ENCODE peak calls at places on chromosome 15, in ten cellular contexts. One of them, this sample, is unnamed.

GRCh38 chr15:44219073-44219472 is 24.0 kb upstream of the FRMD5 start:
- DNase-seq in suprapubic skin: no peak
- DNase-seq in Panc1: no peak
- DNase-seq in adrenal gland: no peak
- DNase-seq in endothelial cell: no peak
- DNase-seq in progenitor cell of endocrine pancreas: no peak
- DNase-seq in AG09319: no peak
- DNase-seq in lower lobe of right lung: no peak
- DNase-seq in gastrocnemius medialis: no peak
- DNase-seq in CD4-positive, alpha-beta T cell: no peak
- DNase-seq in this sample: no peak

GRCh38 chr15:35753486-35753885 is 207.5 kb upstream of the DPH6 start:
- DNase-seq in suprapubic skin: no peak
- DNase-seq in lower lobe of right lung: no peak
- DNase-seq in gastrocnemius medialis: no peak
- DNase-seq in adrenal gland: no peak
- DNase-seq in endothelial cell: no peak
- DNase-seq in AG09319: no peak
- DNase-seq in Panc1: no peak
- DNase-seq in CD4-positive, alpha-beta T cell: no peak
- DNase-seq in progenitor cell of endocrine pancreas: no peak
- DNase-seq in this sample: no peak

GRCh38 chr15:63832620-63833245 is 1.0 kb downstream of the HERC1 start:
- DNase-seq in suprapubic skin: no peak
- DNase-seq in gastrocnemius medialis: no peak
- DNase-seq in Panc1: no peak
- DNase-seq in AG09319: no peak
- DNase-seq in progenitor cell of endocrine pancreas: no peak
- DNase-seq in endothelial cell: no peak
- DNase-seq in adrenal gland: no peak
- DNase-seq in lower lobe of right lung: no peak
- DNase-seq in CD4-positive, alpha-beta T cell: no peak
- DNase-seq in this sample: no peak

GRCh38 chr15:71572452-71573053 is 237.8 kb upstream of the NR2E3 start:
- DNase-seq in progenitor cell of endocrine pancreas: no peak
- DNase-seq in CD4-positive, alpha-beta T cell: no peak
- DNase-seq in suprapubic skin: no peak
- DNase-seq in Panc1: no peak
- DNase-seq in adrenal gland: no peak
- DNase-seq in AG09319: no peak
- DNase-seq in gastrocnemius medialis: no peak
- DNase-seq in lower lobe of right lung: peak
- DNase-seq in endothelial cell: peak
- DNase-seq in this sample: no peak

GRCh38 chr15:89781891-89782618 is 5.9 kb downstream of the MESP2 start:
- DNase-seq in lower lobe of right lung: no peak
- DNase-seq in CD4-positive, alpha-beta T cell: no peak
- DNase-seq in endothelial cell: no peak
- DNase-seq in progenitor cell of endocrine pancreas: no peak
- DNase-seq in adrenal gland: peak
- DNase-seq in suprapubic skin: no peak
- DNase-seq in AG09319: no peak
- DNase-seq in Panc1: no peak
- DNase-seq in gastrocnemius medialis: no peak
- DNase-seq in this sample: no peak

GRCh38 chr15:25171856-25172687 is 217.3 kb downstream of the SNRPN start:
- DNase-seq in endothelial cell: peak
- DNase-seq in suprapubic skin: no peak
- DNase-seq in Panc1: no peak
- DNase-seq in adrenal gland: peak
- DNase-seq in progenitor cell of endocrine pancreas: peak
- DNase-seq in AG09319: no peak
- DNase-seq in gastrocnemius medialis: no peak
- DNase-seq in CD4-positive, alpha-beta T cell: no peak
- DNase-seq in lower lobe of right lung: peak
- DNase-seq in this sample: no peak

GRCh38 chr15:72133211-72133610 is 15.0 kb downstream of the SENP8 start:
- DNase-seq in AG09319: no peak
- DNase-seq in Panc1: no peak
- DNase-seq in progenitor cell of endocrine pancreas: no peak
- DNase-seq in adrenal gland: no peak
- DNase-seq in suprapubic skin: no peak
- DNase-seq in gastrocnemius medialis: no peak
- DNase-seq in lower lobe of right lung: no peak
- DNase-seq in CD4-positive, alpha-beta T cell: no peak
- DNase-seq in endothelial cell: no peak
- DNase-seq in this sample: no peak

GRCh38 chr15:65824941-65825544 is 33.0 kb upstream of the DENND4A start:
- DNase-seq in CD4-positive, alpha-beta T cell: no peak
- DNase-seq in progenitor cell of endocrine pancreas: no peak
- DNase-seq in suprapubic skin: no peak
- DNase-seq in Panc1: no peak
- DNase-seq in lower lobe of right lung: no peak
- DNase-seq in adrenal gland: peak
- DNase-seq in AG09319: peak
- DNase-seq in gastrocnemius medialis: peak
- DNase-seq in endothelial cell: no peak
- DNase-seq in this sample: no peak

GRCh38 chr15:63815796-63816533 is 17.8 kb downstream of the HERC1 start:
- DNase-seq in adrenal gland: peak
- DNase-seq in AG09319: no peak
- DNase-seq in CD4-positive, alpha-beta T cell: no peak
- DNase-seq in gastrocnemius medialis: no peak
- DNase-seq in endothelial cell: no peak
- DNase-seq in lower lobe of right lung: no peak
- DNase-seq in Panc1: no peak
- DNase-seq in suprapubic skin: no peak
- DNase-seq in progenitor cell of endocrine pancreas: no peak
- DNase-seq in this sample: no peak

GRCh38 chr15:29322407-29322806 is 52.8 kb upstream of the NSMCE3 start:
- DNase-seq in lower lobe of right lung: no peak
- DNase-seq in gastrocnemius medialis: no peak
- DNase-seq in suprapubic skin: no peak
- DNase-seq in CD4-positive, alpha-beta T cell: no peak
- DNase-seq in Panc1: no peak
- DNase-seq in endothelial cell: no peak
- DNase-seq in progenitor cell of endocrine pancreas: no peak
- DNase-seq in adrenal gland: no peak
- DNase-seq in AG09319: no peak
- DNase-seq in this sample: no peak

GRCh38 chr15:78667578-78668236 is 26.7 kb upstream of the CHRNB4 start:
- DNase-seq in gastrocnemius medialis: no peak
- DNase-seq in adrenal gland: no peak
- DNase-seq in progenitor cell of endocrine pancreas: no peak
- DNase-seq in AG09319: no peak
- DNase-seq in suprapubic skin: no peak
- DNase-seq in Panc1: no peak
- DNase-seq in CD4-positive, alpha-beta T cell: no peak
- DNase-seq in endothelial cell: no peak
- DNase-seq in lower lobe of right lung: no peak
- DNase-seq in this sample: no peak

GRCh38 chr15:38688761-38689160 is 124.1 kb upstream of the RASGRP1 start:
- DNase-seq in gastrocnemius medialis: no peak
- DNase-seq in Panc1: no peak
- DNase-seq in lower lobe of right lung: no peak
- DNase-seq in AG09319: no peak
- DNase-seq in adrenal gland: no peak
- DNase-seq in progenitor cell of endocrine pancreas: no peak
- DNase-seq in suprapubic skin: no peak
- DNase-seq in CD4-positive, alpha-beta T cell: peak
- DNase-seq in endothelial cell: no peak
- DNase-seq in this sample: no peak

GRCh38 chr15:67194171-67195114 is 60.0 kb downstream of the AAGAB start:
- DNase-seq in gastrocnemius medialis: no peak
- DNase-seq in Panc1: no peak
- DNase-seq in suprapubic skin: no peak
- DNase-seq in adrenal gland: peak
- DNase-seq in AG09319: no peak
- DNase-seq in progenitor cell of endocrine pancreas: no peak
- DNase-seq in CD4-positive, alpha-beta T cell: no peak
- DNase-seq in lower lobe of right lung: no peak
- DNase-seq in endothelial cell: no peak
- DNase-seq in this sample: no peak

GRCh38 chr15:35693286-35693685 is 147.3 kb upstream of the DPH6 start:
- DNase-seq in lower lobe of right lung: no peak
- DNase-seq in suprapubic skin: no peak
- DNase-seq in gastrocnemius medialis: no peak
- DNase-seq in AG09319: no peak
- DNase-seq in adrenal gland: no peak
- DNase-seq in Panc1: no peak
- DNase-seq in endothelial cell: no peak
- DNase-seq in CD4-positive, alpha-beta T cell: no peak
- DNase-seq in progenitor cell of endocrine pancreas: no peak
- DNase-seq in this sample: no peak

GRCh38 chr15:62541250-62541649 is 376.2 kb upstream of the C2CD4B start:
- DNase-seq in CD4-positive, alpha-beta T cell: no peak
- DNase-seq in AG09319: no peak
- DNase-seq in endothelial cell: no peak
- DNase-seq in gastrocnemius medialis: no peak
- DNase-seq in adrenal gland: no peak
- DNase-seq in suprapubic skin: no peak
- DNase-seq in lower lobe of right lung: no peak
- DNase-seq in Panc1: no peak
- DNase-seq in progenitor cell of endocrine pancreas: no peak
- DNase-seq in this sample: no peak

DNA sequence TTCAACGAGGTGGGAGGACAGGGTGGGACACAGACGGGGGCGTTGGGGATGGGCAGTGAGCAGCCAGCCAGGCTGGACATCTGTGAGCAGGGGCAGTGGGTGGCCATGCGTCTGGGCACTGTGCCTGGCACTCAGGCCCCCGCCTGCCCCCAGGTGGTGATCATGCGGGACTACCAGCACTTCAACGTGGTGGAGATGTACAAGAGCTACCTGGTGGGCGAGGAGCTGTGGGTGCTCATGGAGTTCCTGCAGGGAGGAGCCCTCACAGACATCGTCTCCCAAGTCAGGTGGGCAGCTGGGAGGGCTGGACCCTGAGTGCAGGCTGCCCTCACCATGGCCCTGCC is 10.2 kb downstream of the ANKRD63 start:
- DNase-seq in endothelial cell: no peak
- DNase-seq in Panc1: no peak
- DNase-seq in adrenal gland: no peak
- DNase-seq in progenitor cell of endocrine pancreas: no peak
- DNase-seq in AG09319: no peak
- DNase-seq in suprapubic skin: no peak
- DNase-seq in lower lobe of right lung: no peak
- DNase-seq in gastrocnemius medialis: no peak
- DNase-seq in CD4-positive, alpha-beta T cell: no peak
- DNase-seq in this sample: no peak
- TF ChIP-seq CTCF in endothelial cell: no peak
- TF ChIP-seq CTCF in Panc1: no peak
- TF ChIP-seq CTCF in adrenal gland: no peak
- TF ChIP-seq CTCF in progenitor cell of endocrine pancreas: peak
- TF ChIP-seq CTCF in AG09319: no peak
- TF ChIP-seq CTCF in suprapubic skin: no peak
- TF ChIP-seq CTCF in lower lobe of right lung: no peak
- TF ChIP-seq CTCF in gastrocnemius medialis: no peak
- TF ChIP-seq CTCF in CD4-positive, alpha-beta T cell: no peak
- TF ChIP-seq CTCF in this sample: no peak

GRCh38 chr15:57506422-57506821 is 85.3 kb upstream of the MYZAP start:
- DNase-seq in CD4-positive, alpha-beta T cell: no peak
- DNase-seq in adrenal gland: no peak
- DNase-seq in AG09319: no peak
- DNase-seq in endothelial cell: no peak
- DNase-seq in lower lobe of right lung: no peak
- DNase-seq in Panc1: no peak
- DNase-seq in progenitor cell of endocrine pancreas: no peak
- DNase-seq in suprapubic skin: no peak
- DNase-seq in gastrocnemius medialis: no peak
- DNase-seq in this sample: no peak
- TF ChIP-seq CTCF in CD4-positive, alpha-beta T cell: no peak
- TF ChIP-seq CTCF in adrenal gland: no peak
- TF ChIP-seq CTCF in AG09319: peak
- TF ChIP-seq CTCF in endothelial cell: no peak
- TF ChIP-seq CTCF in lower lobe of right lung: no peak
- TF ChIP-seq CTCF in Panc1: peak
- TF ChIP-seq CTCF in progenitor cell of endocrine pancreas: peak
- TF ChIP-seq CTCF in suprapubic skin: no peak
- TF ChIP-seq CTCF in gastrocnemius medialis: no peak
- TF ChIP-seq CTCF in this sample: no peak

DNA sequence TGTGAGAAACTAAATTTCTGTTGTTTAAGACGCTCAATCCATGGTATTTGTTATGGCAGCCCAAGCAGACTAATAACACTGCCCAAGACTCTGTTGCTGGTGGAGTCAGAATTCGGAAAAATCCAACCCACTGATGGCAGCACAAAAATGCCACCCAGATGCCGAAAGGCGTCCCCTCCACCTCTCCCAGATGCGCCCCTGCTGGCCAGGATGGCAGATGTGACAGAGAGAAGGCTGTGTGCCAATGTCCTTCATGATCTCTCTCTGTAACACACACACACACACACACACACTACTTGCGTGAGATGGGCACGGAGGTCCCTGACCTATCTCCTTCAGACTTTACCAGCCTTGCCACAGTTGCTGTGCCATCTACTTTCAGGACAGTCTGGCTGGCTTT is 10.9 kb upstream of the LYSMD4 start:
- DNase-seq in lower lobe of right lung: no peak
- DNase-seq in AG09319: no peak
- DNase-seq in suprapubic skin: no peak
- DNase-seq in endothelial cell: no peak
- DNase-seq in CD4-positive, alpha-beta T cell: no peak
- DNase-seq in Panc1: no peak
- DNase-seq in adrenal gland: no peak
- DNase-seq in gastrocnemius medialis: no peak
- DNase-seq in progenitor cell of endocrine pancreas: no peak
- DNase-seq in this sample: no peak
- TF ChIP-seq CTCF in lower lobe of right lung: no peak
- TF ChIP-seq CTCF in AG09319: no peak
- TF ChIP-seq CTCF in suprapubic skin: no peak
- TF ChIP-seq CTCF in endothelial cell: no peak
- TF ChIP-seq CTCF in CD4-positive, alpha-beta T cell: no peak
- TF ChIP-seq CTCF in Panc1: no peak
- TF ChIP-seq CTCF in adrenal gland: no peak
- TF ChIP-seq CTCF in gastrocnemius medialis: no peak
- TF ChIP-seq CTCF in progenitor cell of endocrine pancreas: no peak
- TF ChIP-seq CTCF in this sample: no peak

DNA sequence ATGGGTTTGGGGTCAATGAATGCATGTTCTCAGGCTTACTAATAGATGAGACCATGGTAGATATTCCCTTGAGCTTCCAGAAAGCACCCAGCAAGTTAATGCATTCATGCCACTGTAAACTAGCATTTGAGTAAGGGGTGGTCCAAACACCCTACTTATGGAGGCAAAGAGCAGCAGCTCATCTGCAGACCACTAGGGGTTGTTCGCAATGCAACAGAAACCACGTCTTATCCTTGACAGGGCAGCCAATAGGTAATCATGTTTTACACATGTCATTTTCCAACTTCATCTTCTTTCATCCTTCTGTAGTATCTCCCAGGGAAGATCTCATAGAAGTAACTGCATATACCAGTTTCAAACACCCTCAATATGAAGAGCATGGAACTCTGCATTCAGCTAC is 330.2 kb downstream of the RORA start:
- DNase-seq in lower lobe of right lung: no peak
- DNase-seq in Panc1: no peak
- DNase-seq in progenitor cell of endocrine pancreas: no peak
- DNase-seq in suprapubic skin: no peak
- DNase-seq in endothelial cell: no peak
- DNase-seq in gastrocnemius medialis: no peak
- DNase-seq in adrenal gland: no peak
- DNase-seq in AG09319: no peak
- DNase-seq in CD4-positive, alpha-beta T cell: no peak
- DNase-seq in this sample: no peak
- TF ChIP-seq CTCF in lower lobe of right lung: no peak
- TF ChIP-seq CTCF in Panc1: no peak
- TF ChIP-seq CTCF in progenitor cell of endocrine pancreas: peak
- TF ChIP-seq CTCF in suprapubic skin: no peak
- TF ChIP-seq CTCF in endothelial cell: no peak
- TF ChIP-seq CTCF in gastrocnemius medialis: no peak
- TF ChIP-seq CTCF in adrenal gland: no peak
- TF ChIP-seq CTCF in AG09319: no peak
- TF ChIP-seq CTCF in CD4-positive, alpha-beta T cell: no peak
- TF ChIP-seq CTCF in this sample: no peak